ENCODE peak calls at places on chromosomes 12 and 14, in ten cellular contexts. F is AG04450, T is PC-9, C is pancreas, Y is sigmoid colon, E is Peyer's patch, K is IMR-90, I is A549, L is right cardiac atrium, P is ovary. J is an unnamed sample.

GRCh38 chr12:28026701-28027100 is 54.2 kb upstream of the PTHLH start:
- DNase-seq in F (no peak), T (peak; percentile 43), C (no peak), Y (no peak), E (no peak), K (no peak), I (peak; percentile 59), L (no peak), P (no peak), J (no peak)

GRCh38 chr12:120377611-120378010 is 8.6 kb upstream of the MSI1 start:
- DNase-seq in F (no peak), T (no peak), C (no peak), Y (no peak), E (no peak), K (no peak), I (no peak), L (no peak), P (no peak), J (no peak)

GRCh38 chr14:52332269-52332668 is 18.2 kb downstream of the PTGER2 start:
- DNase-seq in F (no peak), T (no peak), C (no peak), Y (no peak), E (no peak), K (peak; percentile 62), I (no peak), L (no peak), P (no peak), J (no peak)

GRCh38 chr14:34699873-34700621 is 14.3 kb downstream of the CFL2 start:
- DNase-seq in F (peak; percentile 81), T (peak; percentile 29), C (no peak), Y (no peak), E (no peak), K (peak; percentile 93), I (peak; percentile 90), L (no peak), P (no peak), J (no peak)

GRCh38 chr14:104657114-104657524 is 32.3 kb upstream of the INF2 start:
- DNase-seq in F (no peak), T (no peak), C (no peak), Y (no peak), E (no peak), K (no peak), I (no peak), L (no peak), P (no peak), J (no peak)

GRCh38 chr12:69007858-69008314 is 74.9 kb upstream of the CPM start:
- DNase-seq in F (no peak), T (no peak), C (no peak), Y (no peak), E (no peak), K (no peak), I (no peak), L (no peak), P (no peak), J (no peak)

GRCh38 chr14:93857500-93857899 is 69.2 kb upstream of the PRIMA1 start:
- DNase-seq in F (no peak), T (no peak), C (no peak), Y (no peak), E (no peak), K (no peak), I (no peak), L (no peak), P (no peak), J (no peak)

GRCh38 chr12:50218386-50218785 is 51.2 kb upstream of the CERS5 start:
- DNase-seq in F (no peak), T (peak; percentile 61), C (no peak), Y (no peak), E (no peak), K (peak; percentile 71), I (peak; percentile 82), L (no peak), P (no peak), J (no peak)

GRCh38 chr14:32473476-32473875 is 144.4 kb downstream of the AKAP6 start:
- DNase-seq in F (no peak), T (peak; percentile 68), C (peak; percentile 55), Y (peak; percentile 78), E (no peak), K (no peak), I (peak; percentile 64), L (peak; percentile 62), P (peak; percentile 41), J (peak; percentile 34)

GRCh38 chr14:77088219-77088618 is 9.8 kb upstream of the CIPC start:
- DNase-seq in F (no peak), T (peak; percentile 95), C (peak; percentile 67), Y (no peak), E (peak; percentile 65), K (no peak), I (no peak), L (no peak), P (no peak), J (peak; percentile 64)

GRCh38 chr12:774051-774614 is 21.8 kb downstream of the WNK1 start:
- DNase-seq in F (no peak), T (no peak), C (no peak), Y (no peak), E (no peak), K (no peak), I (no peak), L (no peak), P (no peak), J (no peak)

GRCh38 chr12:770474-770873 is 18.1 kb downstream of the WNK1 start:
- DNase-seq in F (no peak), T (no peak), C (no peak), Y (no peak), E (no peak), K (no peak), I (no peak), L (no peak), P (no peak), J (no peak)

GRCh38 chr12:772056-772697 is 19.8 kb downstream of the WNK1 start:
- DNase-seq in F (no peak), T (no peak), C (no peak), Y (no peak), E (no peak), K (no peak), I (no peak), L (no peak), P (no peak), J (no peak)

GRCh38 chr12:765861-766260 is 13.5 kb downstream of the WNK1 start:
- DNase-seq in F (no peak), T (no peak), C (no peak), Y (no peak), E (no peak), K (no peak), I (no peak), L (no peak), P (no peak), J (no peak)

DNA sequence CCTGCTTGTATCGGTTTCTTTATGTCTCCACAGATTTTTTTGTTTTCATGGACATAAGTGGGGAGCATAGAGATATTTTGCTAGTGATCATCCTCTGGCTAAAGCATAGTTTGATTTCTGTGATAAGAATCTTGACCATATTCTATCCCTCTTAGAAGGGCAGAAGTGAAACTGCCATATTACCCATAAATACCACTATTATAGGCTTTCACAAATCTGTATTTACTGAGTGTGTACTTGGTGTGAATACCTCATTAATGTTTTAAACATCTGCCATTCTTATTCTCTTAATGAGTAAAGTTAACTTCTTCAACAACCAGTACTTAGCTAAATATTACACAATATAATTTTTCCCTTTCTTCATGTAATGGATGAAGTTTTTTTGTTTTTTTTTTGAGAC is 16.1 kb downstream of the WNK1 start:
- DNase-seq in F (no peak), T (no peak), C (no peak), Y (no peak), E (no peak), K (no peak), I (no peak), L (no peak), P (no peak), J (no peak)
- H3K27ac ChIP-seq in F (no peak overlapping the region), T (no peak overlapping the region), C (no peak overlapping the region), Y (no peak overlapping the region), E (no peak overlapping the region), K (no peak overlapping the region), I (no peak overlapping the region), L (no peak overlapping the region), P (no peak overlapping the region), J (no peak overlapping the region)

DNA sequence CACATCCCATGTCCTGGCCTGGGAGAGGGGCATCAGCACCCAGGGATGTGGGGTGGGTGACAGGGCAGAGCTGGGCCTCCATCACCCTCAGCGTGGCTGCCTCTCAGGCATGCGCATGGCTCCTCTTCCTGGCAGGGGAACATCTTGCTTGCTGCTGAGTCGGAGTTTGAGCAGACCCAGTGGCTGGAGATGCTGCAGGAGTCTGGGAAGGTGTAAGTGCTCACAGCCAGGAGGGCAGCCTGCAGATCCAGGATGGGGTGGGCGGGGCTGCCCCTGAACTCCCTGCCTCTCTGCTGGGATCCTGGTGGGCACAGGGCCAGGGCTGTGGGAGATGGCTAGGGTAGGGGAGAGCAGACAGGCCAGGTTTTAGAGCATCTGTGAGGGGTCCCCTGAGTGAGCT is 16.2 kb downstream of the PLEKHD1 start:
- DNase-seq in F (no peak), T (no peak), C (no peak), Y (no peak), E (no peak), K (no peak), I (no peak), L (peak; percentile 62), P (no peak), J (no peak)
- H3K27ac ChIP-seq in F (peak overlapping the region; percentile 11), T (no peak overlapping the region), C (no peak overlapping the region), Y (no peak overlapping the region), E (no peak overlapping the region), K (no peak overlapping the region), I (no peak overlapping the region), L (no peak overlapping the region), P (no peak overlapping the region), J (no peak overlapping the region)

DNA sequence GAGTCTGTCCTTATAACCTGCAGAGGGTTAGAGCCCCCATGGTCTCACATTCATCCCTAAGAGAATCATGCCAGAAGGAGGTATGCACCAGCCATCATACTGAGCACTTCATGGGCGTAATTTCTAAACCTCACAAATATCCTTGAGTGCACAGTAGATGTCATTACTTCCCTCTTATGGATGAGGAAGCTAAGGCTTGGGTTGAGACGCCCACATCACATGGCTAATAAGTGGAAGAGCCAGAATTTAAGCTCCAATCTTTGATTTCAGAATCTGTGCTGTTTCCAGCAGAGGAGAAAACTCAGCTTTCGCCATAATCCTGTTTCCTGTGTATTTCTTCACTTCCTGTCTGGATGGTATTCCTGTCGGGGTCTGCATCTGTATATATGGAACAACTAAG is 5.0 kb downstream of the ISCU start:
- DNase-seq in F (no peak), T (no peak), C (no peak), Y (no peak), E (no peak), K (no peak), I (no peak), L (no peak), P (no peak), J (peak; percentile 28)
- H3K27ac ChIP-seq in F (peak overlapping the region; percentile 24), T (no peak overlapping the region), C (no peak overlapping the region), Y (peak overlapping the region; percentile 45), E (peak overlapping the region; percentile 65), K (no peak overlapping the region), I (no peak overlapping the region), L (no peak overlapping the region), P (no peak overlapping the region), J (no peak overlapping the region)

DNA sequence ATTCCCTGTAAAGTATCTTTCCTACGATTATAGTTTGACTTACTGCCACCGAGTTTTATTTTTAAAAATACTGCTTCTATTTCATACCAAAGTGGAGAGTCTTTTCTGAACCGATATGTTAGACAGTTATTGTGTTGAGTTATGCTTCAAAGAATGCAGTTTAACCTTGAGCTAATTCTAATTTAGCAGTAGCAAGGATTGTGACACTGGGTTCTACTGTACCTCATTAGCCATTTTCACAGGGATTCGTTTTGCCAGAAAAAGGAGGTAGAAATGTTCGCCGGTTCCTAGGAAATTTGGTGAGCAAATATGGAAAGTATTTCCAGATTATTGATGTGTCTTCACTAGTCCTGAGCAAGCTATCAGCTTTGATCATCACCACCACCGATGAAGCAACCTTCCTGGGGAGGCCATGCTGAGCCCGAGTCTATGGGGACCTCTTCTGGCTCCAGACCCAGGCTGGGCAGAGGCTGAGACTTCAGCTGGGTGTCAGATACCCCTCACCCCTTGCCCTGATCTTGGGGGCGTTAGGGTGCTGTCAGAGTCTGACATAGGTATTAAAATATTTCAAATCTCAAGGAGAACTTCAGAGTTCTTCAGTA is 13.6 kb downstream of the GLRX5 start:
- DNase-seq in F (no peak), T (no peak), C (no peak), Y (no peak), E (no peak), K (no peak), I (no peak), L (no peak), P (no peak), J (no peak)
- H3K27ac ChIP-seq in F (no peak overlapping the region), T (peak overlapping the region; percentile 72), C (no peak overlapping the region), Y (no peak overlapping the region), E (no peak overlapping the region), K (no peak overlapping the region), I (no peak overlapping the region), L (no peak overlapping the region), P (no peak overlapping the region), J (no peak overlapping the region)

J was measured in lung.